ENCODE peak calls at places on chromosomes 5 and 9, in eight cellular contexts. One of them, this sample, is unnamed.

GRCh38 chr9:105879181-105879580 is 184.8 kb downstream of the TMEM38B start:
- DNase-seq in natural killer cell: no peak
- DNase-seq in activated naive CD4-positive, alpha-beta T cell: no peak
- DNase-seq in hypothalamus: no peak
- DNase-seq in keratinocyte: no peak
- DNase-seq in adipocyte: no peak
- DNase-seq in AML-193: no peak
- DNase-seq in ureter: no peak
- DNase-seq in this sample: no peak

GRCh38 chr5:171484460-171484899 is 65.0 kb downstream of the FGF18 start:
- DNase-seq in ureter: no peak
- DNase-seq in hypothalamus: no peak
- DNase-seq in AML-193: peak; percentile 16
- DNase-seq in adipocyte: peak; percentile 38
- DNase-seq in keratinocyte: no peak
- DNase-seq in natural killer cell: peak; percentile 37
- DNase-seq in activated naive CD4-positive, alpha-beta T cell: peak; percentile 29
- DNase-seq in this sample: no peak

GRCh38 chr9:99257723-99258364 is 35.8 kb downstream of the SEC61B start:
- DNase-seq in keratinocyte: no peak
- DNase-seq in AML-193: no peak
- DNase-seq in natural killer cell: no peak
- DNase-seq in hypothalamus: no peak
- DNase-seq in ureter: no peak
- DNase-seq in adipocyte: no peak
- DNase-seq in activated naive CD4-positive, alpha-beta T cell: no peak
- DNase-seq in this sample: no peak

GRCh38 chr5:178377583-178378270 is 145.1 kb upstream of the PHYKPL start:
- DNase-seq in activated naive CD4-positive, alpha-beta T cell: no peak
- DNase-seq in adipocyte: no peak
- DNase-seq in AML-193: no peak
- DNase-seq in keratinocyte: no peak
- DNase-seq in ureter: no peak
- DNase-seq in hypothalamus: no peak
- DNase-seq in natural killer cell: no peak
- DNase-seq in this sample: no peak

GRCh38 chr5:158699336-158699735 is 400.4 kb downstream of the EBF1 start:
- DNase-seq in keratinocyte: no peak
- DNase-seq in hypothalamus: no peak
- DNase-seq in AML-193: no peak
- DNase-seq in ureter: no peak
- DNase-seq in adipocyte: peak; percentile 50
- DNase-seq in natural killer cell: no peak
- DNase-seq in activated naive CD4-positive, alpha-beta T cell: no peak
- DNase-seq in this sample: no peak

GRCh38 chr5:113166710-113167366 is 190.2 kb downstream of the DCP2 start:
- DNase-seq in activated naive CD4-positive, alpha-beta T cell: no peak
- DNase-seq in AML-193: no peak
- DNase-seq in hypothalamus: no peak
- DNase-seq in keratinocyte: peak; percentile 81
- DNase-seq in natural killer cell: no peak
- DNase-seq in ureter: no peak
- DNase-seq in adipocyte: peak; percentile 66
- DNase-seq in this sample: no peak

GRCh38 chr5:160021818-160022446 is 13.0 kb downstream of the TTC1 start:
- DNase-seq in keratinocyte: peak; percentile 30
- DNase-seq in hypothalamus: peak; percentile 36
- DNase-seq in AML-193: peak; percentile 69
- DNase-seq in adipocyte: peak; percentile 88
- DNase-seq in natural killer cell: peak; percentile 33
- DNase-seq in ureter: peak; percentile 66
- DNase-seq in activated naive CD4-positive, alpha-beta T cell: peak; percentile 15
- DNase-seq in this sample: peak; percentile 41

GRCh38 chr9:95581900-95582299 is 65.1 kb upstream of the PTCH1 start:
- DNase-seq in hypothalamus: no peak
- DNase-seq in keratinocyte: no peak
- DNase-seq in ureter: no peak
- DNase-seq in activated naive CD4-positive, alpha-beta T cell: no peak
- DNase-seq in adipocyte: no peak
- DNase-seq in natural killer cell: no peak
- DNase-seq in AML-193: no peak
- DNase-seq in this sample: no peak

GRCh38 chr5:31361906-31362900 is 168.7 kb downstream of the CDH6 start:
- DNase-seq in adipocyte: peak; percentile 52
- DNase-seq in activated naive CD4-positive, alpha-beta T cell: no peak
- DNase-seq in AML-193: no peak
- DNase-seq in hypothalamus: no peak
- DNase-seq in ureter: no peak
- DNase-seq in keratinocyte: no peak
- DNase-seq in natural killer cell: no peak
- DNase-seq in this sample: no peak

GRCh38 chr5:157294692-157295091 is 28.8 kb downstream of the CYFIP2 start:
- DNase-seq in hypothalamus: no peak
- DNase-seq in natural killer cell: no peak
- DNase-seq in adipocyte: no peak
- DNase-seq in activated naive CD4-positive, alpha-beta T cell: no peak
- DNase-seq in ureter: no peak
- DNase-seq in AML-193: no peak
- DNase-seq in keratinocyte: no peak
- DNase-seq in this sample: no peak

GRCh38 chr5:124285071-124285470 is 461.4 kb downstream of the ZNF608 start:
- DNase-seq in keratinocyte: no peak
- DNase-seq in hypothalamus: no peak
- DNase-seq in natural killer cell: no peak
- DNase-seq in AML-193: no peak
- DNase-seq in ureter: no peak
- DNase-seq in adipocyte: no peak
- DNase-seq in activated naive CD4-positive, alpha-beta T cell: no peak
- DNase-seq in this sample: no peak

GRCh38 chr9:136943291-136944093 is 1.0 kb downstream of the FBXW5 start:
- DNase-seq in AML-193: peak; percentile 9
- DNase-seq in ureter: no peak
- DNase-seq in keratinocyte: no peak
- DNase-seq in hypothalamus: no peak
- DNase-seq in adipocyte: no peak
- DNase-seq in natural killer cell: no peak
- DNase-seq in activated naive CD4-positive, alpha-beta T cell: no peak
- DNase-seq in this sample: no peak

GRCh38 chr9:38681747-38682227 is 38.1 kb downstream of the FAM240B start:
- DNase-seq in hypothalamus: no peak
- DNase-seq in activated naive CD4-positive, alpha-beta T cell: no peak
- DNase-seq in adipocyte: peak; percentile 91
- DNase-seq in AML-193: no peak
- DNase-seq in keratinocyte: peak; percentile 84
- DNase-seq in natural killer cell: no peak
- DNase-seq in ureter: no peak
- DNase-seq in this sample: no peak

GRCh38 chr5:143233020-143233419 is 170.5 kb downstream of the NR3C1 start:
- DNase-seq in ureter: no peak
- DNase-seq in adipocyte: peak; percentile 24
- DNase-seq in AML-193: no peak
- DNase-seq in hypothalamus: no peak
- DNase-seq in natural killer cell: no peak
- DNase-seq in keratinocyte: no peak
- DNase-seq in activated naive CD4-positive, alpha-beta T cell: no peak
- DNase-seq in this sample: no peak

GRCh38 chr5:180126716-180127681 is 55.4 kb upstream of the RNF130 start:
- DNase-seq in natural killer cell: peak; percentile 52
- DNase-seq in adipocyte: peak; percentile 60
- DNase-seq in AML-193: no peak
- DNase-seq in hypothalamus: peak; percentile 29
- DNase-seq in ureter: no peak
- DNase-seq in activated naive CD4-positive, alpha-beta T cell: no peak
- DNase-seq in keratinocyte: no peak
- DNase-seq in this sample: no peak

GRCh38 chr9:36898621-36899020 is 135.4 kb downstream of the PAX5 start:
- DNase-seq in keratinocyte: no peak
- DNase-seq in hypothalamus: no peak
- DNase-seq in natural killer cell: no peak
- DNase-seq in ureter: no peak
- DNase-seq in activated naive CD4-positive, alpha-beta T cell: no peak
- DNase-seq in adipocyte: no peak
- DNase-seq in AML-193: no peak
- DNase-seq in this sample: no peak

GRCh38 chr9:5890641-5891040 is at the start of gene MLANA:
- DNase-seq in natural killer cell: no peak
- DNase-seq in adipocyte: no peak
- DNase-seq in AML-193: no peak
- DNase-seq in ureter: no peak
- DNase-seq in activated naive CD4-positive, alpha-beta T cell: no peak
- DNase-seq in hypothalamus: no peak
- DNase-seq in keratinocyte: no peak
- DNase-seq in this sample: no peak

GRCh38 chr5:66440202-66440680 is 156.0 kb upstream of the MAST4 start:
- DNase-seq in hypothalamus: no peak
- DNase-seq in natural killer cell: no peak
- DNase-seq in ureter: no peak
- DNase-seq in AML-193: no peak
- DNase-seq in adipocyte: no peak
- DNase-seq in activated naive CD4-positive, alpha-beta T cell: no peak
- DNase-seq in keratinocyte: no peak
- DNase-seq in this sample: no peak

GRCh38 chr5:57445715-57446037 is 36.9 kb downstream of the ACTBL2 start:
- DNase-seq in hypothalamus: no peak
- DNase-seq in natural killer cell: no peak
- DNase-seq in activated naive CD4-positive, alpha-beta T cell: no peak
- DNase-seq in adipocyte: no peak
- DNase-seq in AML-193: no peak
- DNase-seq in ureter: no peak
- DNase-seq in keratinocyte: no peak
- DNase-seq in this sample: no peak

GRCh38 chr5:159817262-159818029 is 98.8 kb upstream of the ADRA1B start:
- DNase-seq in activated naive CD4-positive, alpha-beta T cell: no peak
- DNase-seq in ureter: no peak
- DNase-seq in adipocyte: no peak
- DNase-seq in keratinocyte: peak; percentile 71
- DNase-seq in AML-193: no peak
- DNase-seq in natural killer cell: no peak
- DNase-seq in hypothalamus: no peak
- DNase-seq in this sample: no peak

This sample was measured in NCI-H2227 treated with DMSO at 0.1 percent for 48 hours.